ENCODE peak calls at places on chromosomes 7 and 10, in ten cellular contexts. N is IMR-90, Z is HCT116, G is AG04450, H is suprapubic skin, I is adrenal gland, C is Peyer's patch, O is colonic mucosa, R is mucosa of descending colon, K is tibial artery. M is an unnamed sample. For H3K9me3, the result is how much of the 10 kb centered on the place peaks cover.

GRCh38 chr10:70482982-70483760 is 4.6 kb downstream of the PALD1 start:
- DNase-seq in N (no peak), Z (no peak), G (no peak), H (no peak), I (no peak), C (no peak), O (no peak), R (no peak), K (no peak), M (no peak)

GRCh38 chr10:21526952-21527633 is 1.6 kb upstream of the SKIDA1 start:
- DNase-seq in N (peak), Z (no peak), G (no peak), H (peak), I (peak), C (peak), O (peak), R (peak), K (peak), M (peak)

GRCh38 chr10:98134117-98134430 is 383 bp upstream of the R3HCC1L start:
- DNase-seq in N (no peak), Z (no peak), G (no peak), H (no peak), I (no peak), C (no peak), O (no peak), R (no peak), K (no peak), M (no peak)

GRCh38 chr10:11024596-11024995 is 6.9 kb downstream of the CELF2 start:
- DNase-seq in N (no peak), Z (no peak), G (no peak), H (no peak), I (no peak), C (no peak), O (no peak), R (no peak), K (no peak), M (no peak)

GRCh38 chr10:12685261-12685861 is 316.2 kb downstream of the CCDC3 start:
- DNase-seq in N (no peak), Z (no peak), G (no peak), H (no peak), I (no peak), C (no peak), O (no peak), R (no peak), K (no peak), M (no peak)

GRCh38 chr7:11327633-11328032 is 354.0 kb downstream of the PHF14 start:
- DNase-seq in N (no peak), Z (no peak), G (no peak), H (no peak), I (no peak), C (no peak), O (no peak), R (no peak), K (no peak), M (no peak)

GRCh38 chr10:73768881-73769280 is 13.0 kb upstream of the CHCHD1 start:
- DNase-seq in N (no peak), Z (no peak), G (no peak), H (no peak), I (no peak), C (no peak), O (no peak), R (peak), K (peak), M (no peak)

GRCh38 chr7:77811895-77812685 is 13.5 kb downstream of the PHTF2 start:
- DNase-seq in N (peak), Z (no peak), G (peak), H (no peak), I (no peak), C (no peak), O (no peak), R (no peak), K (no peak), M (no peak)

GRCh38 chr7:156344595-156344994 is 296.0 kb upstream of the RNF32 start:
- DNase-seq in N (no peak), Z (no peak), G (no peak), H (no peak), I (no peak), C (no peak), O (no peak), R (no peak), K (no peak), M (no peak)
- H3K4me3 ChIP-seq in N (no peak), Z (no peak), G (no peak), H (no peak), I (no peak), C (no peak), O (no peak), R (no peak), K (no peak), M (no peak)

GRCh38 chr7:40698214-40698920 is 563.6 kb downstream of the SUGCT start:
- DNase-seq in N (peak), Z (no peak), G (no peak), H (no peak), I (no peak), C (no peak), O (no peak), R (no peak), K (no peak), M (no peak)

GRCh38 chr7:40698921-40699260 is 564.1 kb downstream of the SUGCT start:
- DNase-seq in N (no peak), Z (no peak), G (no peak), H (no peak), I (no peak), C (no peak), O (no peak), R (no peak), K (no peak), M (no peak)

GRCh38 chr7:40697653-40698052 is 562.8 kb downstream of the SUGCT start:
- DNase-seq in N (no peak), Z (no peak), G (no peak), H (no peak), I (no peak), C (no peak), O (no peak), R (no peak), K (no peak), M (no peak)

GRCh38 chr7:40701836-40702551 is 567.2 kb downstream of the SUGCT start:
- DNase-seq in N (no peak), Z (no peak), G (no peak), H (no peak), I (no peak), C (no peak), O (no peak), R (no peak), K (no peak), M (no peak)

GRCh38 chr7:40700653-40701475 is 566.1 kb downstream of the SUGCT start:
- DNase-seq in N (peak), Z (no peak), G (no peak), H (no peak), I (no peak), C (no peak), O (no peak), R (no peak), K (no peak), M (no peak)
- TF ChIP-seq CTCF in N (no peak), Z (peak), G (no peak), H (no peak), I (no peak), C (no peak), O (no peak), R (no peak), K (no peak), M (no peak)

DNA sequence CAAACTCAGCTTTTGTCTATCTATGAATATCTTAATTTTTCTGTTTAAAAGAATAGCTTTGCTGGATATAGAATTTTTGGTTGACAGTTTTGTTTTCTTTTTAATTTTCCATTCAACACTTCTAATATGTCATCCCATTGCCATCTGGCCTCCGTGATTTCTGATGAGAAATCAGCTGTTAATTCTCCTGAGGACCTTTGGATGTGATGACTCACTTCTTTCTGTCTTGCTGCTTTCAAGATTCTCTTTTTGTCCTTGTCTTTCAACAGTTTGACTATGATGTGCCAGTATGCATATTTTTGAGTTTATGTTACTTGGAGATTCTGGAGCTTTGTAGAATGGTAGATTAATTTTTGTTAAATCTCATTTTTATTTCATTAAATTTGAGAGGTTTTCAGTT is 38.4 kb downstream of the ZNF518A start:
- DNase-seq in N (no peak), Z (no peak), G (no peak), H (no peak), I (no peak), C (no peak), O (no peak), R (no peak), K (no peak), M (no peak)
- H3K9me3 ChIP-seq in N (under half), Z (under half), G (under half), H (under half), I (under half), C (under half), O (under half), R (under half), K (under half), M (under half)

DNA sequence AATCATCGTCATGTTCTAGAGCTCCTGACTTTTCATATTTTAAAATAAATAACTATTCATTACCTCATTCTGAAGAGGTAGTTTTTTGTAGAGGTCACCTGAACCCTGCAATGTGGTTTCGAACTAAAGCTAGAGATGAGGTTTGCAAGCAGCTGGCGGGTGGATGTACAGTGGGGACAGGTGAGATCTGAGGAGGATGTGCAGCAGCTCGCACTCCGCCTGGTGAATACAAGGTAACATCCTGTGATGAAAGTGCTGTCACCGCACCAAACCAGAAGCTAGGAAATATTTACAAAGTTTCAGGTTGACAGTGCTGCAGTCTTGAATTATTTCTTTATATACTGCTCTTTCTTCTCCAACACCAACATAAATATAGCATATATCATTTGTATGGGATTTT is 26.5 kb downstream of the NDUFB2 start:
- DNase-seq in N (no peak), Z (no peak), G (no peak), H (no peak), I (no peak), C (no peak), O (no peak), R (no peak), K (no peak), M (no peak)
- H3K4me3 ChIP-seq in N (no peak), Z (no peak), G (no peak), H (no peak), I (no peak), C (no peak), O (no peak), R (no peak), K (no peak), M (no peak)

DNA sequence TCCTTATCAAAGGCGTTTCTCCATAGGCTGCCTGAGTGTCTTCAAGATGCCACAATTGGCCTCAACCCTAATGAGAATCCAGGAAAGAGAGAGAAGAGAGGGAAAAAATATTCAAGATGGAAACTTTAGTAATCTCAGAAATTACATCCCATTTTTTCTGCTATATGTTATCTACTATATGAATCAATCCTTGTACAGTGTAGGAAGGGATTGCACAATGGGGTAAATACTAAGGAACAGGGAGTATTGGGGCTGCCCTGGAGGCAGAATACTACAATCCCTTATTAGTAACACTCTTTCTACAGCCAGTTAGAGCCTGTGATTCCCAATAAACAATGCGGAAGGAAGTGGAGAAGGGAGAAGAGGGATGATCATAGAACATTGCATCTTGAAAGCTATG is 27.9 kb downstream of the TFPI2 start:
- DNase-seq in N (no peak), Z (no peak), G (no peak), H (no peak), I (no peak), C (no peak), O (no peak), R (no peak), K (no peak), M (no peak)
- TF ChIP-seq CTCF in N (no peak), Z (no peak), G (no peak), H (no peak), I (no peak), C (no peak), O (no peak), R (no peak), K (no peak), M (no peak)

GRCh38 chr7:64993901-64994300 is 3.1 kb upstream of the ZNF117 start:
- DNase-seq in N (no peak), Z (no peak), G (no peak), H (no peak), I (no peak), C (no peak), O (no peak), R (no peak), K (no peak), M (no peak)
- H3K9me3 ChIP-seq in N (half or more), Z (under half), G (half or more), H (under half), I (under half), C (under half), O (under half), R (half or more), K (under half), M (under half)

DNA sequence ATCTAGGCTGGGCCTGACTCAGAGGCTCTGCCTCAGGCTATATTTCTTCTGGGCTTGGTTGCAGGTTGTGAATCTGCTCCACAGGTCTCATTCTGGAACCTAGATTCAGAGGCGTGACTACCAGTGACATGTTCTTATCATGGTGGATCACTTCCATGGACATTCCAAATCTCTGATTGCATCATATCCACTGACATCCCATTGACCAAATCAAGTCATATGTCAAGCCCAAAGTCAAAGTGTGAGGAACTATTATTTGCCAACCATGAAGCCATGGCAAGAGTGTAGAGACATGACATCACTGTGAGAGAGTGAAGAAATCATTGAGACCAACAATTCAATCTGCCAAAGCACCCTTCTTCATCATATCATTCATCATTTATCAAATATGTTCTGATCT is 11.9 kb upstream of the ODAD2 start:
- DNase-seq in N (no peak), Z (no peak), G (no peak), H (no peak), I (no peak), C (no peak), O (no peak), R (no peak), K (no peak), M (no peak)
- H3K4me3 ChIP-seq in N (no peak), Z (no peak), G (no peak), H (no peak), I (no peak), C (no peak), O (no peak), R (no peak), K (no peak), M (no peak)

GRCh38 chr7:150965273-150965830 is 12.8 kb downstream of the KCNH2 start:
- DNase-seq in N (no peak), Z (no peak), G (no peak), H (no peak), I (no peak), C (no peak), O (no peak), R (no peak), K (no peak), M (no peak)

GRCh38 chr7:150964593-150965111 is 13.5 kb downstream of the KCNH2 start:
- DNase-seq in N (no peak), Z (no peak), G (no peak), H (no peak), I (peak), C (no peak), O (no peak), R (no peak), K (no peak), M (peak)

GRCh38 chr7:150968056-150968455 is 10.1 kb downstream of the KCNH2 start:
- DNase-seq in N (no peak), Z (no peak), G (no peak), H (no peak), I (no peak), C (no peak), O (no peak), R (no peak), K (no peak), M (no peak)

GRCh38 chr7:150967332-150967731 is 10.8 kb downstream of the KCNH2 start:
- DNase-seq in N (no peak), Z (no peak), G (no peak), H (no peak), I (no peak), C (no peak), O (no peak), R (no peak), K (no peak), M (no peak)

DNA sequence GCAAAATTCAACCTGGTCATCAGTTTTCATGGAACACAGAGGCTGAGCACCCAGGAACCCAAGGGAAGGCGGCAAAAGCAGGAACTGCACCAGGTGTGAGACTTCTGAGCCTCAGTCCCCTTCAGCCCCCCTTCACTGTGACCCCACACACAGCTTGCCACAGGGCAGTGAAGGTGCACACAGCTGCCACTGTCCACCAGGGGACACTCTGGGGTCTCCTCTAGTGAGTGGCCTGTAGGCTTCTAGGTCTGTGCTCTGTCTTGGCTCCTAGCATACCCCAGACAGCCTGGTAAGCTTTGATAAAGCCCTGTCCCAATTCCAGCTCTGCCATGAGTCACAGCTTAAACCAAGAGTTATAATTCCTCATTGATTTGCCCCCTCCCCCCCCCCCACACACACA is 12.1 kb downstream of the KCNH2 start:
- DNase-seq in N (no peak), Z (no peak), G (no peak), H (no peak), I (no peak), C (no peak), O (no peak), R (no peak), K (no peak), M (no peak)
- TF ChIP-seq CTCF in N (peak), Z (peak), G (peak), H (no peak), I (peak), C (no peak), O (no peak), R (no peak), K (no peak), M (peak)

M was measured in heart left ventricle.